ENCODE peak calls at places on chromosome 15, in seven cellular contexts. N is GM13976; R is NCI-H510A treated with DMSO at 0.1 percent for 48 hours; B is activated CD4-positive, alpha-beta memory T cell treated with anti-CD3 and anti-CD28 coated beads, Interleukin-2, amount 10 ng/mL, durations not matched to agents 7 days and 5 days; P is HCT116; K is lower lobe of right lung; M is breast epithelium. O is an unnamed sample.

GRCh38 chr15:100929641-100930042 is 10.5 kb downstream of the LRRK1 start:
- DNase-seq in K (no peak), P (no peak), M (no peak), R (no peak), N (no peak), B (no peak), O (no peak)

GRCh38 chr15:95051881-95052280 is 820.5 kb downstream of the MCTP2 start:
- DNase-seq in K (no peak), B (no peak), P (no peak), N (no peak), R (no peak), M (no peak), O (no peak)

GRCh38 chr15:69794643-69795461 is 302.9 kb downstream of the TLE3 start:
- DNase-seq in M (no peak), R (no peak), B (no peak), N (no peak), P (peak), K (no peak), O (no peak)

GRCh38 chr15:20310603-20311002 is 231.0 kb downstream of the GOLGA6L6 start:
- DNase-seq in M (no peak), K (no peak), R (no peak), P (no peak), N (no peak), B (no peak), O (no peak)

GRCh38 chr15:85706779-85707518 is 87.8 kb downstream of the KLHL25 start:
- DNase-seq in P (no peak), M (no peak), N (no peak), K (no peak), B (peak), R (no peak), O (no peak)

GRCh38 chr15:39204031-39204430 is 376.8 kb upstream of the THBS1 start:
- DNase-seq in K (no peak), M (no peak), B (no peak), N (no peak), R (no peak), P (no peak), O (no peak)

GRCh38 chr15:55907797-55908196 is 85.6 kb downstream of the NEDD4 start:
- DNase-seq in M (no peak), P (peak), N (no peak), B (no peak), K (no peak), R (no peak), O (no peak)

GRCh38 chr15:60733196-60733595 is 254.3 kb upstream of the ICE2 start:
- DNase-seq in B (no peak), R (no peak), N (no peak), M (no peak), K (no peak), P (no peak), O (no peak)

GRCh38 chr15:74780523-74780982 is 1.3 kb upstream of the CSK start:
- DNase-seq in B (no peak), P (no peak), N (no peak), R (no peak), K (no peak), M (no peak), O (no peak)

GRCh38 chr15:51874751-51875644 is 45.5 kb downstream of the TMOD3 start:
- DNase-seq in R (no peak), N (no peak), K (no peak), P (peak), M (no peak), B (no peak), O (no peak)

GRCh38 chr15:56741541-56741940 is 8.2 kb upstream of the ZNF280D start:
- DNase-seq in K (no peak), P (no peak), N (no peak), B (no peak), M (no peak), R (no peak), O (no peak)

GRCh38 chr15:101062471-101063171 is 143.5 kb downstream of the LRRK1 start:
- DNase-seq in P (no peak), B (no peak), K (no peak), N (no peak), R (no peak), M (no peak), O (no peak)

GRCh38 chr15:97126556-97127233 is 796.2 kb downstream of the NR2F2 start:
- DNase-seq in N (no peak), M (no peak), K (no peak), P (no peak), B (no peak), R (no peak), O (no peak)

GRCh38 chr15:68208641-68209240 is 3.6 kb upstream of the CALML4 start:
- DNase-seq in M (peak), K (no peak), N (peak), P (no peak), R (no peak), B (peak), O (no peak)

GRCh38 chr15:68431037-68431791 is 749 bp downstream of the ITGA11 start:
- DNase-seq in B (no peak), R (no peak), K (no peak), M (no peak), P (no peak), N (peak), O (no peak)

GRCh38 chr15:24919446-24919845 is 35.3 kb upstream of the SNRPN start:
- DNase-seq in K (no peak), R (peak), P (no peak), B (no peak), N (no peak), M (no peak), O (no peak)

GRCh38 chr15:84822774-84823579 is 5.8 kb downstream of the ALPK3 start:
- DNase-seq in P (no peak), B (no peak), K (no peak), R (no peak), M (no peak), N (no peak), O (no peak)

GRCh38 chr15:28885630-28886430 is at the start of gene APBA2:
- DNase-seq in R (no peak), M (no peak), B (peak), N (no peak), P (no peak), K (no peak), O (no peak)

GRCh38 chr15:95501865-95502264 is 828.6 kb upstream of the NR2F2 start:
- DNase-seq in K (no peak), P (no peak), N (no peak), M (no peak), R (no peak), B (no peak), O (no peak)

GRCh38 chr15:39407116-39407515 is 173.8 kb upstream of the THBS1 start:
- DNase-seq in B (no peak), M (no peak), R (no peak), P (no peak), K (no peak), N (no peak), O (no peak)

GRCh38 chr15:94631608-94632007 is 400.2 kb downstream of the MCTP2 start:
- DNase-seq in N (no peak), M (no peak), K (no peak), B (no peak), P (no peak), R (no peak), O (no peak)

GRCh38 chr15:36609793-36610192 is 30.4 kb downstream of the CDIN1 start:
- DNase-seq in N (no peak), M (no peak), B (no peak), P (no peak), R (no peak), K (no peak), O (no peak)

GRCh38 chr15:42490246-42490742 is 647 bp downstream of the ZNF106 start:
- DNase-seq in P (no peak), M (no peak), B (no peak), N (peak), R (no peak), K (no peak), O (no peak)

GRCh38 chr15:74908635-74909034 is 2.0 kb upstream of the FAM219B start:
- DNase-seq in B (no peak), K (no peak), N (no peak), R (no peak), M (no peak), P (no peak), O (no peak)

GRCh38 chr15:44763187-44763586 is 26.9 kb downstream of the TRIM69 start:
- DNase-seq in N (no peak), R (peak), P (no peak), M (no peak), K (no peak), B (no peak), O (no peak)

GRCh38 chr15:98900382-98900781 is 107.2 kb downstream of the PGPEP1L start:
- DNase-seq in K (no peak), N (no peak), B (no peak), P (no peak), M (no peak), R (no peak), O (no peak)

O was measured in cerebellar nuclear complex.